ENCODE peak calls at places on chromosomes 11 and 22, in six cellular contexts. One of them, this sample, is unnamed.

GRCh38 chr11:2725367-2726300 is 25.8 kb upstream of the KCNQ1OT1 start:
- DNase-seq in upper lobe of left lung: no peak
- DNase-seq in SK-N-SH: no peak
- DNase-seq in ovary: peak
- DNase-seq in esophagus muscularis mucosa: no peak
- DNase-seq in HepG2: peak
- DNase-seq in this sample: peak

GRCh38 chr11:12244156-12244555 is 133.2 kb upstream of the PARVA start:
- DNase-seq in upper lobe of left lung: no peak
- DNase-seq in SK-N-SH: no peak
- DNase-seq in ovary: no peak
- DNase-seq in esophagus muscularis mucosa: no peak
- DNase-seq in HepG2: no peak
- DNase-seq in this sample: no peak

GRCh38 chr11:117690484-117691205 is 106.4 kb downstream of the DSCAML1 start:
- DNase-seq in upper lobe of left lung: no peak
- DNase-seq in SK-N-SH: no peak
- DNase-seq in ovary: no peak
- DNase-seq in esophagus muscularis mucosa: no peak
- DNase-seq in HepG2: no peak
- DNase-seq in this sample: no peak

GRCh38 chr11:132520199-132520598 is 1012.1 kb downstream of the OPCML start:
- DNase-seq in upper lobe of left lung: no peak
- DNase-seq in SK-N-SH: no peak
- DNase-seq in ovary: no peak
- DNase-seq in esophagus muscularis mucosa: no peak
- DNase-seq in HepG2: no peak
- DNase-seq in this sample: no peak

GRCh38 chr11:9273430-9274336 is 8.5 kb upstream of the DENND5A start:
- DNase-seq in upper lobe of left lung: no peak
- DNase-seq in SK-N-SH: no peak
- DNase-seq in ovary: no peak
- DNase-seq in esophagus muscularis mucosa: no peak
- DNase-seq in HepG2: no peak
- DNase-seq in this sample: no peak

GRCh38 chr11:11992257-11992690 is 16.2 kb downstream of the DKK3 start:
- DNase-seq in upper lobe of left lung: no peak
- DNase-seq in SK-N-SH: no peak
- DNase-seq in ovary: no peak
- DNase-seq in esophagus muscularis mucosa: no peak
- DNase-seq in HepG2: peak
- DNase-seq in this sample: no peak

GRCh38 chr22:50205781-50206569 is 5.2 kb downstream of the SELENOO start:
- DNase-seq in upper lobe of left lung: no peak
- DNase-seq in SK-N-SH: no peak
- DNase-seq in ovary: no peak
- DNase-seq in esophagus muscularis mucosa: no peak
- DNase-seq in HepG2: no peak
- DNase-seq in this sample: no peak

GRCh38 chr11:126339866-126340434 is 15.5 kb upstream of the ST3GAL4 start:
- DNase-seq in upper lobe of left lung: peak
- DNase-seq in SK-N-SH: no peak
- DNase-seq in ovary: peak
- DNase-seq in esophagus muscularis mucosa: no peak
- DNase-seq in HepG2: no peak
- DNase-seq in this sample: peak

GRCh38 chr11:117305145-117305544 is 10.9 kb downstream of the BACE1 start:
- DNase-seq in upper lobe of left lung: no peak
- DNase-seq in SK-N-SH: no peak
- DNase-seq in ovary: no peak
- DNase-seq in esophagus muscularis mucosa: no peak
- DNase-seq in HepG2: no peak
- DNase-seq in this sample: peak

GRCh38 chr11:79396674-79397073 is 44.2 kb downstream of the TENM4 start:
- DNase-seq in upper lobe of left lung: no peak
- DNase-seq in SK-N-SH: no peak
- DNase-seq in ovary: no peak
- DNase-seq in esophagus muscularis mucosa: no peak
- DNase-seq in HepG2: no peak
- DNase-seq in this sample: no peak

GRCh38 chr22:36552300-36552699 is 23.3 kb upstream of the EIF3D start:
- DNase-seq in upper lobe of left lung: no peak
- DNase-seq in SK-N-SH: no peak
- DNase-seq in ovary: no peak
- DNase-seq in esophagus muscularis mucosa: no peak
- DNase-seq in HepG2: no peak
- DNase-seq in this sample: no peak

GRCh38 chr11:108938604-108939003 is 273.7 kb downstream of the DDX10 start:
- DNase-seq in upper lobe of left lung: no peak
- DNase-seq in SK-N-SH: no peak
- DNase-seq in ovary: no peak
- DNase-seq in esophagus muscularis mucosa: no peak
- DNase-seq in HepG2: no peak
- DNase-seq in this sample: no peak

GRCh38 chr11:122186439-122187080 is 70.5 kb upstream of the BLID start:
- DNase-seq in upper lobe of left lung: no peak
- DNase-seq in SK-N-SH: no peak
- DNase-seq in ovary: no peak
- DNase-seq in esophagus muscularis mucosa: no peak
- DNase-seq in HepG2: no peak
- DNase-seq in this sample: no peak

GRCh38 chr11:68040121-68040956 is 1.5 kb downstream of the TCIRG1 start:
- DNase-seq in upper lobe of left lung: peak
- DNase-seq in SK-N-SH: peak
- DNase-seq in ovary: peak
- DNase-seq in esophagus muscularis mucosa: peak
- DNase-seq in HepG2: peak
- DNase-seq in this sample: peak

GRCh38 chr22:43811777-43812148 is 342 bp downstream of the EFCAB6 start:
- DNase-seq in upper lobe of left lung: no peak
- DNase-seq in SK-N-SH: no peak
- DNase-seq in ovary: peak
- DNase-seq in esophagus muscularis mucosa: peak
- DNase-seq in HepG2: no peak
- DNase-seq in this sample: no peak

GRCh38 chr11:69431136-69431535 is 50.3 kb upstream of the LINC01488 start:
- DNase-seq in upper lobe of left lung: no peak
- DNase-seq in SK-N-SH: no peak
- DNase-seq in ovary: no peak
- DNase-seq in esophagus muscularis mucosa: no peak
- DNase-seq in HepG2: no peak
- DNase-seq in this sample: no peak

GRCh38 chr11:78698612-78699011 is 123.9 kb upstream of the NARS2 start:
- DNase-seq in upper lobe of left lung: no peak
- DNase-seq in SK-N-SH: no peak
- DNase-seq in ovary: no peak
- DNase-seq in esophagus muscularis mucosa: no peak
- DNase-seq in HepG2: no peak
- DNase-seq in this sample: no peak

GRCh38 chr11:65786008-65786785 is 666 bp upstream of the OVOL1 start:
- DNase-seq in upper lobe of left lung: no peak
- DNase-seq in SK-N-SH: peak
- DNase-seq in ovary: no peak
- DNase-seq in esophagus muscularis mucosa: no peak
- DNase-seq in HepG2: no peak
- DNase-seq in this sample: no peak
- TF ChIP-seq EP300 in upper lobe of left lung: no peak
- TF ChIP-seq EP300 in SK-N-SH: no peak
- TF ChIP-seq EP300 in ovary: no peak
- TF ChIP-seq EP300 in esophagus muscularis mucosa: no peak
- TF ChIP-seq EP300 in HepG2: no peak
- TF ChIP-seq EP300 in this sample: no peak

GRCh38 chr11:87265132-87265531 is 227.4 kb downstream of the TMEM135 start:
- DNase-seq in upper lobe of left lung: no peak
- DNase-seq in SK-N-SH: no peak
- DNase-seq in ovary: no peak
- DNase-seq in esophagus muscularis mucosa: no peak
- DNase-seq in HepG2: no peak
- DNase-seq in this sample: no peak

GRCh38 chr11:87260811-87261210 is 223.1 kb downstream of the TMEM135 start:
- DNase-seq in upper lobe of left lung: no peak
- DNase-seq in SK-N-SH: no peak
- DNase-seq in ovary: no peak
- DNase-seq in esophagus muscularis mucosa: no peak
- DNase-seq in HepG2: no peak
- DNase-seq in this sample: no peak

GRCh38 chr11:87263979-87264378 is 226.2 kb downstream of the TMEM135 start:
- DNase-seq in upper lobe of left lung: no peak
- DNase-seq in SK-N-SH: no peak
- DNase-seq in ovary: no peak
- DNase-seq in esophagus muscularis mucosa: no peak
- DNase-seq in HepG2: no peak
- DNase-seq in this sample: no peak

GRCh38 chr11:87265915-87266314 is 228.2 kb downstream of the TMEM135 start:
- DNase-seq in upper lobe of left lung: no peak
- DNase-seq in SK-N-SH: no peak
- DNase-seq in ovary: no peak
- DNase-seq in esophagus muscularis mucosa: no peak
- DNase-seq in HepG2: no peak
- DNase-seq in this sample: no peak

DNA sequence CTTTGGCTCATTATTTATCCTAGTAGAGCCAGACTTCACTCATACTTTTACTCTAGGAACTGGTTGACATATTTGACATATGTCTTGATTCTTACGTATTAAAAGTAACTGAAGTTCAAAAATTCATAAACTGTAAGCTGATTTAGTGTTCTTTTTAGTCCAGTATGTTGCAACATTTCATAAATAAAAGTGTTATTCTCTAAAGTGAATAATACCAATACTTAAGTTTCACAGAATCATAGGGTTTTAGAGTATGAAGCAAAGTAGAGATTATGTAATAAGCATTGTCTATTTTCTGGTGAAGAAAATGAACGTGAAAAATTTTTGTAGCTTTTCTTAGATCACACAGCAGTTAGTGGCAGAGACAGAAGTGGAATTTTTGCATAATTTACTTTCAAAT is 225.7 kb downstream of the TMEM135 start:
- DNase-seq in upper lobe of left lung: no peak
- DNase-seq in SK-N-SH: no peak
- DNase-seq in ovary: no peak
- DNase-seq in esophagus muscularis mucosa: no peak
- DNase-seq in HepG2: no peak
- DNase-seq in this sample: no peak
- TF ChIP-seq EP300 in upper lobe of left lung: no peak
- TF ChIP-seq EP300 in SK-N-SH: no peak
- TF ChIP-seq EP300 in ovary: no peak
- TF ChIP-seq EP300 in esophagus muscularis mucosa: no peak
- TF ChIP-seq EP300 in HepG2: no peak
- TF ChIP-seq EP300 in this sample: no peak

DNA sequence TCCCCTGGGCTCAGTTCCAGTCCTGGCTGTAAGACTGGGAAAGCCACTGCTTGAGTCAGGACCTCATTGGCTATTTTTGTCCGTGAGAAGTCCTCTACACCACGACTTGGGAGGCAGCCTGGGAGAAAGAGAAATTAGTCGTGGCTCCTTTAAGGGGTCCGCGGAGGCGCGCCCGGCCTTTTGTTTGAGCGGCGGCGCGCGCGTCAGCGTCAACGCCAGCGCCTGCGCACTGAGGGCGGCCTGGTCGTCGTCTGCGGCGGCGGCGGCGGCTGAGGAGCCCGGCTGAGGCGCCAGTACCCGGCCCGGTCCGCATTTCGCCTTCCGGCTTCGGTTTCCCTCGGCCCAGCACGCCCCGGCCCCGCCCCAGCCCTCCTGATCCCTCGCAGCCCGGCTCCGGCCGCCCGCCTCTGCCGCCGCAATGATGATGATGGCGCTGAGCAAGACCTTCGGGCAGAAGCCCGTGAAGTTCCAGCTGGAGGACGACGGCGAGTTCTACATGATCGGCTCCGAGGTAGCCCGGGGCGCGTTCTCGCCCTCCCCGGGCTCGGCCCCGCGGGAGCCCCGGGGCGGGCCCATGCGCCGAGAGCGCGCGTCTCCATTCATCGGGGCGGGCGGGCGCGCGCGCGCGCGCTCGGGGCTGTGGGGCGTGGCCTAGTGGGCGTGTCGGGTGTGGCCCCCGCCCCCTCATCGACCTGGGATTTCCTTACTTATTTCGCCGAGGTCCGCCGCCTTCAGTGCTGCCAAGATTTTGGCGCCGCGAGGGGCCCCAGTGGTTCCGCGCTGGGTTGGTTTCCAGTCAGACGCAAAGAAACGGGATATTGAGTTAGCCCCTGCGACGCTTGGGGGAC is at the start of gene SMARCB1:
- DNase-seq in upper lobe of left lung: peak
- DNase-seq in SK-N-SH: peak
- DNase-seq in ovary: peak
- DNase-seq in esophagus muscularis mucosa: peak
- DNase-seq in HepG2: peak
- DNase-seq in this sample: peak
- TF ChIP-seq EP300 in upper lobe of left lung: no peak
- TF ChIP-seq EP300 in SK-N-SH: no peak
- TF ChIP-seq EP300 in ovary: no peak
- TF ChIP-seq EP300 in esophagus muscularis mucosa: no peak
- TF ChIP-seq EP300 in HepG2: no peak
- TF ChIP-seq EP300 in this sample: no peak

GRCh38 chr11:65133724-65134123 is 595 bp downstream of the SYVN1 start:
- DNase-seq in upper lobe of left lung: no peak
- DNase-seq in SK-N-SH: no peak
- DNase-seq in ovary: peak
- DNase-seq in esophagus muscularis mucosa: no peak
- DNase-seq in HepG2: no peak
- DNase-seq in this sample: peak

GRCh38 chr11:65132988-65133700 is 1.2 kb downstream of the SYVN1 start:
- DNase-seq in upper lobe of left lung: peak
- DNase-seq in SK-N-SH: peak
- DNase-seq in ovary: peak
- DNase-seq in esophagus muscularis mucosa: no peak
- DNase-seq in HepG2: peak
- DNase-seq in this sample: peak

GRCh38 chr11:65134952-65135632 is 773 bp upstream of the SYVN1 start:
- DNase-seq in upper lobe of left lung: peak
- DNase-seq in SK-N-SH: peak
- DNase-seq in ovary: peak
- DNase-seq in esophagus muscularis mucosa: peak
- DNase-seq in HepG2: peak
- DNase-seq in this sample: peak

GRCh38 chr11:65135633-65136145 is 1.4 kb upstream of the SYVN1 start:
- DNase-seq in upper lobe of left lung: no peak
- DNase-seq in SK-N-SH: no peak
- DNase-seq in ovary: no peak
- DNase-seq in esophagus muscularis mucosa: no peak
- DNase-seq in HepG2: no peak
- DNase-seq in this sample: no peak

DNA sequence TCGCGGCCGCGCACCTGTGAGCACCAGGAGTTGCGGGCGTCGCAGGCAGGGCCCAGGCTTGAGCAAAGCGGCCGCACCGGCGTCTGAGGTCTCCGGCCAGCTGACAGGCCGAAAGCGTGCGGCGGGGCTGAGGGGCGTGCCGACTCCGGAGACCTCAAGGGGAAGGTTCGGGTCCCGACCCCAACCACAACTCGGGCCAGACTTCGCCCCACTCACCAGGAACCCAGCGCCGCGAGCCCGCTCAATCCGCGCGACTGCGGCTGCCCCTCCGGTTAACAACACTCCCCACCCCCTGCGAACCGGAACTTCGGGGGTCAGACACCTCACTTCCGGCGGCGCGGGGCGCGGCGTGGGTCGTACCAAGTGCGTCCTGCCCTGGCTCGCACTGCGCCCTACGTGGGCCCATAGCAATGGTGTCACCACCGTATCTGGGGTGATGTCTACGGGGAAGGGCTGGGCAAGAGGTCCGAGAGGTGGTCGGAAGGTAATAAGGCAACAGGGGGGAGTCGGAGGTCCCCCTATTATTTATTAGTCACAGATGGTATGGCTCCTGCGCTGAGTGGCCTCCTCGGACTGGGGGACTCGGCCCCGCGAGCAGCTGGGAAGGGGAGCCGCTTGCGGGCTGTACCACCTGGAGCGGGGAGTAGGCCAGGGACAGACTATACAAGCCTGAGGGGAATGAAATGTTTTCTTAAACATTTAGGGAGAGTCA is at the start of gene SYVN1:
- DNase-seq in upper lobe of left lung: peak
- DNase-seq in SK-N-SH: peak
- DNase-seq in ovary: peak
- DNase-seq in esophagus muscularis mucosa: peak
- DNase-seq in HepG2: peak
- DNase-seq in this sample: peak
- TF ChIP-seq EP300 in upper lobe of left lung: no peak
- TF ChIP-seq EP300 in SK-N-SH: no peak
- TF ChIP-seq EP300 in ovary: peak
- TF ChIP-seq EP300 in esophagus muscularis mucosa: no peak
- TF ChIP-seq EP300 in HepG2: no peak
- TF ChIP-seq EP300 in this sample: no peak